ENCODE peak calls at places on chromosomes 4 and X, in four cellular contexts. Q, X, K and U are unnamed samples. For H3K4me1, the result is how much of the 10 kb centered on the place peaks cover.

GRCh38 chr4:145618912-145619638 is at the start of gene MMAA:
- DNase-seq in X (peak), Q (peak), K (peak), U (peak)

GRCh38 chrX:2484721-2485459 is 15.9 kb downstream of the DHRSX start:
- DNase-seq in Q (no peak), K (no peak), X (no peak), U (peak)

GRCh38 chrX:150503898-150504219 is 64.6 kb upstream of the MTM1 start:
- DNase-seq in K (peak), X (no peak), Q (no peak), U (no peak)

GRCh38 chr4:128256539-128256938 is 31.1 kb downstream of the PGRMC2 start:
- DNase-seq in K (no peak), X (no peak), Q (no peak), U (no peak)

GRCh38 chr4:34731045-34731444 is 1513.3 kb downstream of the ARAP2 start:
- DNase-seq in K (no peak), Q (no peak), X (no peak), U (no peak)

GRCh38 chrX:53188763-53189162 is 36.2 kb downstream of the KDM5C start:
- DNase-seq in K (no peak), Q (no peak), X (no peak), U (no peak)

GRCh38 chrX:1093112-1093511 is 119.3 kb downstream of the CRLF2 start:
- DNase-seq in X (no peak), Q (peak), K (no peak), U (no peak)

GRCh38 chr4:76765473-76766183 is 132.3 kb downstream of the SOWAHB start:
- DNase-seq in X (no peak), Q (no peak), K (no peak), U (no peak)

GRCh38 chrX:140190441-140191108 is 225.3 kb upstream of the CXorf66 start:
- DNase-seq in Q (no peak), X (no peak), K (no peak), U (no peak)

GRCh38 chrX:102858826-102859627 is 78.0 kb upstream of the RAB40AL start:
- DNase-seq in Q (no peak), K (no peak), X (peak), U (no peak)

GRCh38 chr4:17722361-17722710 is 59.1 kb downstream of the FAM184B start:
- DNase-seq in Q (no peak), K (no peak), X (no peak), U (no peak)

GRCh38 chrX:101398694-101399093 is 7.9 kb downstream of the RPL36A start:
- DNase-seq in K (no peak), Q (no peak), X (no peak), U (no peak)

DNA sequence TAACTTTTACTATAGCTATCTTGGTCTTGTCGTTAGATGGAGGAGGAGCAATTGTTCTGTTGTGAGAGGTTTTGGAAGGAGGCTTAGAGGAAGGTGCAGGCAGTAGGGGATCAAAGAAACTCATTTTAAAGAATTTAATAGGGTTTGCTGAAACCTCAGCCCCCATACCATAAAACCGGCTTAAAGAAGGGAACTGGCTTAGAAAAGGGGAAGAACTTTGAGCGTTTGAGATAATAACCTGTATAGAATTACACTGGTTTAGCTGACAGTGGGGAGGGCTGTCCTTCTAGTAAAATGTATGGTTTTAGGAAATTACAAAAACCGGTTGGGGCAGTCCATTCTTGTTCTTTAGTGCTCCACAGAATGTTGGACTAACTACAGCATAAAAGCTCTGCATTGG is 128.1 kb downstream of the KDM6A start:
- DNase-seq in X (no peak), K (no peak), Q (no peak), U (no peak)
- H3K4me1 ChIP-seq in X (under half), K (under half), Q (under half), U (under half)

GRCh38 chr4:107896651-107897050 is 34.7 kb upstream of the CYP2U1 start:
- DNase-seq in K (no peak), X (no peak), Q (no peak), U (no peak)
- H3K4me1 ChIP-seq in K (under half), X (under half), Q (under half), U (under half)

DNA sequence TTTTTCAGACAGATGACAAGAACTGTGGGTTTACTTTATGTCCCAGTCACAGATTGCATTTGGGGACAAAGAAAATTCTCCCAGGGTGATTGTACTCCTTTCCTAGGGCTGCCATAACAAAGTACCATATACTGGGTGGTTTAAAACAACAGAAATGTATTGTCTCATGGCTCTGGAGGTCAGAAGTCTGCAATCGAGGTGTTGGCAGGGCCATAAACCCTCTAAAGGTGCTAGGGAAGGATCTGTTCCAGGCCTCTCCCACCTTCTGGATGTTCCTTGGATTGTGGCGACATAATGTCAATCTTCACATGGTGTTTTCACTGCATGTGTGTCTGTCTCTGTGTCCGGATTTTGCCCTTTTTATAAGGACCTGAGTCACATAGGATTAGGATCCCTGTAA is 12.3 kb downstream of the GEMIN8 start:
- DNase-seq in Q (no peak), K (no peak), X (no peak), U (no peak)
- H3K4me1 ChIP-seq in Q (under half), K (under half), X (under half), U (under half)

DNA sequence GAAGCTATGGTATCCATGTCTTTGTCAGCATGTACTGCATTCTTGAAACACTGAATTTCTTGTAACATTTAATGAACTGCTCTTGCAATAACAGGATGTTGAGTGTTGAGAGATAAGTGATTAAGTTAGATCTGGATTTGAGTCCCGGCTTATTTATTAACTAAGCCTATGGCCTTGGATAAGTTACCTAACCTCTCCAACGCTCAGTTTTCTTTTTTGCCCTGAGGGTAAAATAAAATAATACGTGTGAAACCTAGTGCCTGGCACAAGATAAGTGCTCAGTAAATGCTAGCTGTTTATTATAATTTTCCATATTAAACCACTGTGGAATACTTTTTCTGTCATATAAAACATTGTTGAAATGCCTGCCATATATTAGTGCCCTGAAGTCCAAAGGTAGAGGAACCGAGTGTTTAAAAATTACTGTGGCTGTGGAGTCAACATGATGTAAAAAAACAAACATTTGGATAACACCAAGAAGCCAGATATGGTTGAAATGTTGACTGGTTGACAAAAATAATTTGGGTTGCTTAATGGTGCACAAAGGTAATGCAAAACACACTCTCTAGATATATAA is 58.6 kb upstream of the ALB start:
- DNase-seq in Q (no peak), X (no peak), K (no peak), U (no peak)
- H3K4me1 ChIP-seq in Q (under half), X (under half), K (under half), U (under half)

GRCh38 chr4:7971881-7972500 is 32.3 kb upstream of the AFAP1 start:
- DNase-seq in Q (no peak), K (no peak), X (no peak), U (no peak)

GRCh38 chr4:7976634-7977033 is 37.0 kb upstream of the AFAP1 start:
- DNase-seq in Q (no peak), X (no peak), K (no peak), U (no peak)

GRCh38 chr4:7973545-7973981 is 33.9 kb upstream of the AFAP1 start:
- DNase-seq in K (no peak), X (no peak), Q (no peak), U (no peak)

GRCh38 chr4:7976025-7976424 is 36.4 kb upstream of the AFAP1 start:
- DNase-seq in Q (no peak), X (no peak), K (no peak), U (no peak)

GRCh38 chr4:7974425-7974824 is 34.8 kb upstream of the AFAP1 start:
- DNase-seq in X (no peak), Q (no peak), K (no peak), U (no peak)
- H3K4me1 ChIP-seq in X (under half), Q (under half), K (under half), U (under half)